ENCODE peak calls at places on chromosome 3, in eight cellular contexts. M is CD8-positive, alpha-beta T cell; L is body of pancreas; V is neural progenitor cell; D is dorsolateral prefrontal cortex; F is breast epithelium; C is CD8-positive, alpha-beta memory T cell; U is DND-41. B is an unnamed sample.

GRCh38 chr3:25897019-25897418 is 107.1 kb downstream of the OXSM start:
- DNase-seq in M (no peak), L (no peak), V (peak), D (no peak), F (no peak), C (no peak), U (no peak), B (no peak)

GRCh38 chr3:16350041-16350952 is 85.3 kb downstream of the OXNAD1 start:
- DNase-seq in M (no peak), L (no peak), V (no peak), D (no peak), F (no peak), C (no peak), U (no peak), B (no peak)

GRCh38 chr3:184884359-184885017 is 72.5 kb downstream of the VPS8 start:
- DNase-seq in M (no peak), L (no peak), V (no peak), D (no peak), F (no peak), C (no peak), U (no peak), B (no peak)

GRCh38 chr3:23203651-23204111 is 554 bp downstream of the UBE2E2 start:
- DNase-seq in M (peak), L (peak), V (peak), D (peak), F (peak), C (peak), U (peak), B (peak)

GRCh38 chr3:194574639-194575483 is 58.4 kb downstream of the TMEM44 start:
- DNase-seq in M (no peak), L (no peak), V (no peak), D (no peak), F (no peak), C (no peak), U (no peak), B (no peak)

GRCh38 chr3:40995271-40995670 is 204.0 kb upstream of the CTNNB1 start:
- DNase-seq in M (no peak), L (no peak), V (no peak), D (no peak), F (no peak), C (no peak), U (no peak), B (no peak)

GRCh38 chr3:72767927-72768880 is 80.0 kb downstream of the SHQ1 start:
- DNase-seq in M (no peak), L (no peak), V (peak), D (no peak), F (no peak), C (no peak), U (no peak), B (no peak)

GRCh38 chr3:16548721-16549120 is 35.2 kb upstream of the RFTN1 start:
- DNase-seq in M (no peak), L (no peak), V (no peak), D (no peak), F (no peak), C (no peak), U (no peak), B (no peak)

GRCh38 chr3:33064929-33065328 is 32.0 kb downstream of the GLB1 start:
- DNase-seq in M (no peak), L (no peak), V (no peak), D (no peak), F (no peak), C (no peak), U (no peak), B (peak)

GRCh38 chr3:25902586-25902985 is 112.7 kb downstream of the OXSM start:
- DNase-seq in M (no peak), L (no peak), V (no peak), D (no peak), F (no peak), C (no peak), U (no peak), B (no peak)

GRCh38 chr3:51967384-51968174 is at the start of gene PCBP4:
- DNase-seq in M (no peak), L (peak), V (peak), D (peak), F (peak), C (no peak), U (peak), B (peak)

GRCh38 chr3:15206662-15207576 is 873 bp downstream of the CAPN7 start:
- DNase-seq in M (peak), L (peak), V (peak), D (no peak), F (peak), C (peak), U (peak), B (no peak)

GRCh38 chr3:25097023-25097422 is 331.0 kb upstream of the RARB start:
- DNase-seq in M (no peak), L (no peak), V (no peak), D (no peak), F (no peak), C (no peak), U (no peak), B (no peak)

GRCh38 chr3:95277614-95278013 is 1214.8 kb downstream of the NSUN3 start:
- DNase-seq in M (no peak), L (no peak), V (no peak), D (no peak), F (no peak), C (no peak), U (no peak), B (no peak)

GRCh38 chr3:88219138-88219792 is 69.5 kb downstream of the C3orf38 start:
- DNase-seq in M (no peak), L (peak), V (peak), D (peak), F (no peak), C (no peak), U (peak), B (no peak)

GRCh38 chr3:181313379-181313778 is 323.8 kb upstream of the DNAJC19 start:
- DNase-seq in M (no peak), L (no peak), V (no peak), D (no peak), F (no peak), C (no peak), U (no peak), B (no peak)

GRCh38 chr3:133330043-133330442 is 69.8 kb upstream of the BFSP2 start:
- DNase-seq in M (no peak), L (no peak), V (peak), D (peak), F (no peak), C (no peak), U (no peak), B (no peak)

GRCh38 chr3:30615615-30616346 is 9.4 kb downstream of the TGFBR2 start:
- DNase-seq in M (no peak), L (no peak), V (no peak), D (no peak), F (no peak), C (no peak), U (no peak), B (no peak)

GRCh38 chr3:192947421-192947820 is 29.8 kb upstream of the MB21D2 start:
- DNase-seq in M (no peak), L (no peak), V (no peak), D (no peak), F (no peak), C (no peak), U (no peak), B (no peak)

GRCh38 chr3:197542741-197543454 is 12.9 kb downstream of the BDH1 start:
- DNase-seq in M (no peak), L (no peak), V (no peak), D (no peak), F (no peak), C (no peak), U (no peak), B (no peak)

GRCh38 chr3:166071831-166072230 is 234.6 kb upstream of the BCHE start:
- DNase-seq in M (no peak), L (no peak), V (no peak), D (no peak), F (no peak), C (no peak), U (no peak), B (no peak)

GRCh38 chr3:190458040-190458439 is 8.3 kb upstream of the TMEM207 start:
- DNase-seq in M (no peak), L (no peak), V (no peak), D (no peak), F (no peak), C (no peak), U (no peak), B (no peak)

GRCh38 chr3:125120370-125121122 is 64.7 kb upstream of the HEG1 start:
- DNase-seq in M (no peak), L (no peak), V (peak), D (peak), F (no peak), C (no peak), U (no peak), B (no peak)

GRCh38 chr3:38039899-38040261 is 872 bp downstream of the DLEC1 start:
- DNase-seq in M (peak), L (peak), V (peak), D (peak), F (peak), C (peak), U (peak), B (peak)

GRCh38 chr3:4421121-4421520 is 45.9 kb downstream of the SUMF1 start:
- DNase-seq in M (no peak), L (no peak), V (no peak), D (no peak), F (no peak), C (no peak), U (no peak), B (no peak)

GRCh38 chr3:197298341-197298857 is at the start of gene DLG1:
- DNase-seq in M (peak), L (peak), V (peak), D (peak), F (peak), C (peak), U (peak), B (no peak)

GRCh38 chr3:130968231-130968630 is 58.4 kb downstream of the ASTE1 start:
- DNase-seq in M (no peak), L (no peak), V (no peak), D (no peak), F (no peak), C (no peak), U (no peak), B (no peak)

GRCh38 chr3:48426944-48427629 is 2.8 kb downstream of the PLXNB1 start:
- DNase-seq in M (no peak), L (no peak), V (no peak), D (no peak), F (no peak), C (no peak), U (no peak), B (no peak)

GRCh38 chr3:10198761-10199688 is 34.3 kb downstream of the IRAK2 start:
- DNase-seq in M (peak), L (peak), V (no peak), D (no peak), F (peak), C (peak), U (peak), B (peak)

GRCh38 chr3:9955067-9955502 is 2.9 kb upstream of the PRRT3 start:
- DNase-seq in M (no peak), L (peak), V (no peak), D (no peak), F (no peak), C (no peak), U (no peak), B (no peak)

GRCh38 chr3:45817788-45818523 is 21.6 kb upstream of the SLC6A20 start:
- DNase-seq in M (no peak), L (peak), V (no peak), D (no peak), F (peak), C (no peak), U (no peak), B (no peak)

GRCh38 chr3:55160241-55160877 is 232.5 kb upstream of the LRTM1 start:
- DNase-seq in M (no peak), L (peak), V (no peak), D (no peak), F (no peak), C (no peak), U (no peak), B (no peak)

GRCh38 chr3:160010578-160010977 is 21.9 kb downstream of the IL12A start:
- DNase-seq in M (no peak), L (no peak), V (no peak), D (no peak), F (no peak), C (no peak), U (no peak), B (no peak)
- H3K4me3 ChIP-seq in M (no peak), L (no peak), V (no peak), D (no peak), F (no peak), C (no peak), U (no peak), B (no peak)

GRCh38 chr3:163929253-163929652 is 1149.0 kb downstream of the SI start:
- DNase-seq in M (no peak), L (no peak), V (no peak), D (no peak), F (no peak), C (no peak), U (no peak), B (no peak)

GRCh38 chr3:163919154-163919553 is 1159.1 kb downstream of the SI start:
- DNase-seq in M (no peak), L (no peak), V (no peak), D (no peak), F (no peak), C (no peak), U (no peak), B (no peak)

DNA sequence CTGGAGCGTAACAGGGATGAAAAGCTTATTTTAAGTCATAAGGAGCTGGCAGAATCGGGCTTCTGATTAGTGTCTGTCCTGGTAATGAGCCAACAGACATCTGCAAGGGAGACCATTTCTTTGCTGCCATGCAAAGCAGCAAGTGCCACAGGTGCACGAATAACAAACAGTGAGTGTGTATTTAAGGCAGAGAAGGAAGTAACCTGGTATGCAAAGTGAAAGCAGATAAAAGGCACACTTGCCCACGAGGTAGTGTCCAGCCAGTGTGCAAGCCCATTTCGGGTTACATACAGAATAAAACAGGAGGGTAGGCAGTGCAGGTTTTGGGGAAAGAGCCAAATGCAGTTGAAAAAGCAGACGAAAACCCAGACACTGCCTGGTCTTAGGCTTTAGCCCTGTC is 1153.7 kb downstream of the SI start:
- DNase-seq in M (no peak), L (no peak), V (no peak), D (no peak), F (no peak), C (no peak), U (no peak), B (no peak)
- H3K27ac ChIP-seq in M (no peak), L (no peak), V (no peak), D (no peak), F (no peak), C (no peak), U (no peak), B (no peak)

DNA sequence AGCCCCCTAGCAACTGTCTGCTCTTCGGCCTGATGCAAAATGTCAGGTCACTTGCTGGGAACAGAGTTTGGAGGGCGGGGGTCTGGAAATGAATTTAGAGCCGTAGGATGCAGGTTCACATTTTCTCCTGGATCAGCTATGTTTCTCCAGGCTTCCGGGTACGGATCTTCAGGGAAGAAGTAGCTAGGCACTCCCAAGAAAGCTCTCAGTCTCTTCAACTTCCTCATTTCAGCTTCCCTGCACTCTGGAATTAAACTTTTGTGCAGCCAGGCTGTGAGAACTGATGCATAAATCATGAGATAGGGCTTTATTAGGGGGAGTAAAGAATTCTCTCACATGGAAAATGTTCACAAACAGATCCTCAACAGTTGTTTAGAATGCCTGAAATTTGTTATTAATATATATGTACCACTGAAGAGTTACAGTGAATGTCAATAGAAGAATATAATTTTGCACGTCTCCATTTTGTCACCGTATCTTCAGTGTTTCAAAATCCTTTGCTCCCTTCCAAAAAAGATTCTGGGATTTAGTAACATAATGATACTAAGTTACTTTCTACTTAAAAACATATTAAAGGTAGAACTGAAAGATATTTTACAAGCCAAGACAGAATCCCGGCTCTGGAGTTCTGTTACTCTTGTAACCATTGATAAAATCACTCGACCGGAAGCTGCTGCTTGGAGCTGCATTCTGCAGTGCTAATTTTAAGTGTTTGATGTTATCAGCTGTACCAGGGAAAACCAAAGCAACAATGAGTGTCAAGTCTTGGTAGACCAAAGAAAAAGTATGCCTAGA is 178.5 kb upstream of the P2RY1 start:
- DNase-seq in M (no peak), L (no peak), V (peak), D (no peak), F (no peak), C (no peak), U (no peak), B (no peak)
- H3K4me3 ChIP-seq in M (no peak), L (no peak), V (peak), D (peak), F (no peak), C (no peak), U (no peak), B (no peak)

DNA sequence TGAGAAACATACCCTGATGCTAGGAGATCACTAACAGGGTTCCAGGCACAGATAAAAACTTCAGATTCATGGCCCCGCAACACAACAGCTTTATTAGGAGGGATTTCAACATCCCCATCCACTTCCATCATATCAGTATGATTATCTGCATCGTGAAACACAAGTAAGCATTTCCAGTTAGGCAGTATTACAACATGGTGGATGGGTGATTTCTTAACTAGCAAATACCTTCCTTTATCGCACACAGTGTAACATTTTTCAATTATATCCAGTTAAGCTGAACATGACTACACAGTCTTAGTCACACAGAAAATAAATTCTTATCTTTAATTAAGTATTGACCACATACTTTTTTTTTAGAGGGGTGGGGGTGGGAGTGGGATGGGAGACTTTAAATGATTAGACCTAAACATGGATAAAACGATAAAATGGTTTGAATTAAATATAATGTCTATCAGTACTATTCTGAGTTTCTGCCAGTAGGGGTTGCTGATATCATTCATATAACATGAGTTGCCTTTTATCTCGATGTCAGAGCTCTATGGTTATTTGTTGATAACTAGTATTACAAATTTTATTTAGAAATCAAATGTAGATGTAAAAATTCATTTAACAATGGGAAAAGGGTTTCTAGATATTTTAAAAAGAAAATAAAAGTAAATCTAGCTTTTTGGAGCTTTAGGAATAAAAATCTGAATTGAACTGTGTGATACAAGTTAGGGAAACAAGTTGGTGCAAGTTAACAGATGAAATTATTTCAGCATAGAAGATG is 146.6 kb downstream of the TBL1XR1 start:
- DNase-seq in M (no peak), L (no peak), V (peak), D (no peak), F (no peak), C (peak), U (no peak), B (peak)
- H3K27ac ChIP-seq in M (no peak), L (no peak), V (no peak), D (peak), F (no peak), C (no peak), U (peak), B (peak)

DNA sequence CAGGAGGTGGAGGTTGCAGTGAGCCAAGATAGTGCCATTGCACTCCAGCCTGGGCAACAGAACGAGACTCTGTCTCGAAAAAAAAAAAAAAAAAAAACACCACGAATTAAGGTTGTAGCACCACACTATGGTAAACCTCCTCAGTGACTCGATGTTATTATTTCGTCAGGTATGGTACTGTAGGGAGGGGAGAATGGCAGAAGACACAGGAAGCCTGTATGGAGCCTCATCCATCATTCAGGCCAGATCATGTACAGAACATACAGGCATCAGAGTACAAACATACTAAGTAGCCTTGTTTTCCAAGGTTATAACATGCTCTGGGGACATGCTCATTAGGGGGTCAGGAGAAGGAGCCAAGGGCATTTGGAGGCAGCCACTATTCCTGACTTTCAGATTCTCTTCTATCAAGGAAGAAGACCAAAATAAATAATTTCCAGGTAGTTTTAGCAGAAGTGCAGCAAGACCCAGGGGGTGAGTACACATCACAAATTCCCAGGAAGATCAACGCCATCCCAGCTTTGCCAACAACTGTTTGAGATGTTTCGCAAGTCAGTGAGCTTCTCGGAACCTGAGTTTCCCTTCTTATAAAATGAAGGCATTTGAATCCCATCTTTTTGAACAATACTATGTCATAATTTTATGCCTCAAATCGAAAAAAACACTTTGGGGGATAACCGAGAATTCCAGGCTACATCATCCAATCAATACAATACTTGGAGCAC is 79.8 kb downstream of the FOXP1 start:
- DNase-seq in M (no peak), L (no peak), V (no peak), D (no peak), F (no peak), C (no peak), U (no peak), B (peak)
- H3K4me3 ChIP-seq in M (no peak), L (no peak), V (no peak), D (no peak), F (no peak), C (no peak), U (no peak), B (no peak)

DNA sequence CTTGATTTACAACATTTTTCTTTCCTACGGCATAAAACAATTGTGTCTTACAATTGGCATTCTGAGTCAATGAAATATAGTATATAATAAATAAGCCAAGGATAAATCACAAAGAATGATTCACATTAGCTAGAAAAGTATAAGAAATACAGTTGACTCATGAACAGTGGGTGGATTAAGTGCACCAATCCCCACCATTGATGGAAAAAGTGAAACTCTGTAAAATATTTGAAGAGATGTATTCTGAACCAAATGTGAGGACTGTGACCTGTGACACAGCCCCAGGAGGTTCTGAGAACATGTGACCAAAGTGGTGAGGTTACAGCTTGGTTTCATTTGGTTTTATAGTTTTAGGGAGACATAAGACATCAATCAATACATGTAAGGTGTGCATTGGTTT is 227.5 kb downstream of the ALCAM start:
- DNase-seq in M (no peak), L (no peak), V (no peak), D (no peak), F (no peak), C (no peak), U (no peak), B (no peak)
- H3K27ac ChIP-seq in M (no peak), L (no peak), V (no peak), D (no peak), F (no peak), C (no peak), U (no peak), B (no peak)

GRCh38 chr3:100270218-100270588 is 9.4 kb downstream of the TBC1D23 start:
- DNase-seq in M (no peak), L (no peak), V (no peak), D (no peak), F (no peak), C (no peak), U (no peak), B (no peak)
- H3K4me3 ChIP-seq in M (no peak), L (no peak), V (no peak), D (no peak), F (no peak), C (no peak), U (no peak), B (no peak)